ENCODE peak calls at places on chromosomes 11 and 22, in eight cellular contexts. Z is activated CD4-positive, alpha-beta T cell treated with anti-CD3 and anti-CD28 coated beads for 24 hours; D is NCI-H2029 treated with DMSO at 0.1 percent for 48 hours; J is stromal cell of bone marrow; W is dorsolateral prefrontal cortex; O is NCI-H460; P is fibroblast of the aortic adventitia; F is Calu3. B is an unnamed sample.

GRCh38 chr11:74783241-74783871 is 34.7 kb downstream of the RNF169 start:
- DNase-seq in Z (no peak), D (no peak), J (peak), W (no peak), O (no peak), P (peak), F (peak), B (no peak)

GRCh38 chr22:44391481-44392445 is 79.0 kb upstream of the SHISAL1 start:
- DNase-seq in Z (no peak), D (no peak), J (no peak), W (peak), O (no peak), P (no peak), F (no peak), B (no peak)

GRCh38 chr11:79237676-79238075 is 203.2 kb downstream of the TENM4 start:
- DNase-seq in Z (no peak), D (no peak), J (peak), W (no peak), O (no peak), P (peak), F (no peak), B (no peak)

GRCh38 chr11:115497303-115497702 is 6.9 kb downstream of the CADM1 start:
- DNase-seq in Z (no peak), D (no peak), J (no peak), W (no peak), O (no peak), P (no peak), F (no peak), B (no peak)

GRCh38 chr11:61851128-61851899 is 23.2 kb downstream of the FADS2 start:
- DNase-seq in Z (no peak), D (no peak), J (no peak), W (no peak), O (no peak), P (no peak), F (no peak), B (no peak)

GRCh38 chr11:1890856-1891830 is 552 bp downstream of the PRR33 start:
- DNase-seq in Z (no peak), D (no peak), J (no peak), W (no peak), O (no peak), P (no peak), F (no peak), B (no peak)

GRCh38 chr22:39729141-39729934 is 158.8 kb downstream of the CACNA1I start:
- DNase-seq in Z (no peak), D (no peak), J (no peak), W (no peak), O (no peak), P (no peak), F (no peak), B (no peak)

GRCh38 chr11:11857769-11858168 is 16.0 kb downstream of the USP47 start:
- DNase-seq in Z (no peak), D (peak), J (no peak), W (no peak), O (no peak), P (no peak), F (peak), B (no peak)

GRCh38 chr22:20026996-20027601 is 6.2 kb downstream of the TANGO2 start:
- DNase-seq in Z (no peak), D (no peak), J (no peak), W (no peak), O (no peak), P (no peak), F (no peak), B (no peak)